ENCODE peak calls at places on chromosomes 2 and 18, in six cellular contexts. U is AG08396, L is PC-9, K is caudate nucleus, B is Calu3, O is anterior cingulate cortex. C is an unnamed sample.

GRCh38 chr2:61377046-61377445 is 93.8 kb downstream of the USP34 start:
- DNase-seq in U (no peak), K (no peak), L (no peak), O (no peak), B (no peak), C (no peak)

GRCh38 chr2:218383892-218384519 is 1.9 kb downstream of the SLC11A1 start:
- DNase-seq in L (no peak), O (no peak), K (peak), B (no peak), U (no peak), C (no peak)

GRCh38 chr2:102588213-102588939 is 31.0 kb upstream of the SLC9A2 start:
- DNase-seq in U (no peak), L (no peak), B (no peak), O (no peak), K (no peak), C (no peak)

GRCh38 chr2:240782886-240783818 is 36.9 kb downstream of the KIF1A start:
- DNase-seq in O (no peak), B (no peak), L (no peak), U (no peak), K (no peak), C (peak)

GRCh38 chr2:200622106-200622505 is 36.3 kb downstream of the AOX1 start:
- DNase-seq in B (no peak), O (no peak), U (no peak), L (no peak), K (no peak), C (no peak)

GRCh38 chr18:39622431-39622830 is 2056.8 kb upstream of the CELF4 start:
- DNase-seq in U (no peak), L (no peak), O (no peak), B (no peak), K (no peak), C (no peak)

GRCh38 chr2:157283468-157283867 is 26.0 kb downstream of the GALNT5 start:
- DNase-seq in L (no peak), U (no peak), O (no peak), K (no peak), B (no peak), C (no peak)

GRCh38 chr2:163493330-163494319 is 242.2 kb downstream of the FIGN start:
- DNase-seq in L (no peak), U (no peak), O (no peak), B (no peak), K (no peak), C (no peak)

GRCh38 chr2:30204281-30204680 is 27.1 kb upstream of the LBH start:
- DNase-seq in U (no peak), L (no peak), B (no peak), O (no peak), K (no peak), C (no peak)

GRCh38 chr2:152548996-152549395 is 168.3 kb downstream of the PRPF40A start:
- DNase-seq in B (no peak), O (no peak), U (no peak), L (no peak), K (no peak), C (no peak)